ENCODE peak calls at places on chromosome 22, in seven cellular contexts. K is spleen, C is K562, A is mucosa of descending colon, Q is ovary, Z is tibial nerve, L is IMR-90. B is an unnamed sample. For H3K9me3, the result is how much of the 10 kb centered on the place peaks cover.

GRCh38 chr22:26339755-26340154 is 89.3 kb upstream of the ASPHD2 start:
- DNase-seq in C (no peak), K (no peak), A (no peak), Z (no peak), Q (no peak), L (no peak), B (no peak)

GRCh38 chr22:30541979-30542810 is 4.3 kb downstream of the SEC14L6 start:
- DNase-seq in L (no peak), Q (peak), Z (no peak), C (peak), A (no peak), K (no peak), B (no peak)

GRCh38 chr22:45328822-45329535 is 19.2 kb downstream of the FAM118A start:
- DNase-seq in Z (no peak), C (no peak), K (no peak), A (no peak), Q (no peak), L (no peak), B (no peak)

GRCh38 chr22:19289475-19290161 is 1.9 kb downstream of the CLTCL1 start:
- DNase-seq in C (peak), L (peak), Z (no peak), Q (no peak), A (no peak), K (no peak), B (no peak)

GRCh38 chr22:39215430-39216142 is 29.2 kb downstream of the PDGFB start:
- DNase-seq in C (peak), K (peak), Z (no peak), Q (no peak), A (no peak), L (no peak), B (no peak)

GRCh38 chr22:21796863-21797262 is 61.3 kb upstream of the YPEL1 start:
- DNase-seq in K (no peak), Z (no peak), A (no peak), C (peak), Q (no peak), L (no peak), B (no peak)

GRCh38 chr22:34333285-34333684 is 413.0 kb upstream of the LARGE1 start:
- DNase-seq in Q (no peak), Z (no peak), C (no peak), K (no peak), L (no peak), A (no peak), B (no peak)

GRCh38 chr22:43152355-43153071 is 1.2 kb downstream of the TSPO start:
- DNase-seq in A (peak), Q (peak), C (no peak), K (peak), Z (peak), L (peak), B (peak)

GRCh38 chr22:30511109-30511508 is 5.6 kb upstream of the SEC14L4 start:
- DNase-seq in Z (no peak), K (no peak), A (no peak), L (no peak), Q (no peak), C (no peak), B (no peak)

GRCh38 chr22:45034821-45035220 is 25.0 kb upstream of the PHF21B start:
- DNase-seq in A (no peak), C (no peak), L (no peak), K (no peak), Q (no peak), Z (no peak), B (no peak)

GRCh38 chr22:21951931-21952465 is 650 bp downstream of the PPM1F start:
- DNase-seq in Q (peak), L (peak), K (peak), C (no peak), Z (no peak), A (peak), B (no peak)

GRCh38 chr22:45934659-45935341 is 42.2 kb downstream of the WNT7B start:
- DNase-seq in Z (no peak), K (no peak), C (no peak), A (no peak), L (peak), Q (peak), B (no peak)

GRCh38 chr22:28299760-28300159 is 379.9 kb downstream of the TTC28 start:
- DNase-seq in K (no peak), L (peak), C (no peak), Q (no peak), A (no peak), Z (no peak), B (no peak)

GRCh38 chr22:44719586-44720368 is 17.8 kb downstream of the PRR5 start:
- DNase-seq in K (no peak), L (no peak), C (no peak), Z (no peak), Q (no peak), A (peak), B (no peak)

GRCh38 chr22:26550498-26551033 is 38.3 kb upstream of the TFIP11 start:
- DNase-seq in L (peak), C (no peak), Q (no peak), K (no peak), A (no peak), Z (no peak), B (no peak)

DNA sequence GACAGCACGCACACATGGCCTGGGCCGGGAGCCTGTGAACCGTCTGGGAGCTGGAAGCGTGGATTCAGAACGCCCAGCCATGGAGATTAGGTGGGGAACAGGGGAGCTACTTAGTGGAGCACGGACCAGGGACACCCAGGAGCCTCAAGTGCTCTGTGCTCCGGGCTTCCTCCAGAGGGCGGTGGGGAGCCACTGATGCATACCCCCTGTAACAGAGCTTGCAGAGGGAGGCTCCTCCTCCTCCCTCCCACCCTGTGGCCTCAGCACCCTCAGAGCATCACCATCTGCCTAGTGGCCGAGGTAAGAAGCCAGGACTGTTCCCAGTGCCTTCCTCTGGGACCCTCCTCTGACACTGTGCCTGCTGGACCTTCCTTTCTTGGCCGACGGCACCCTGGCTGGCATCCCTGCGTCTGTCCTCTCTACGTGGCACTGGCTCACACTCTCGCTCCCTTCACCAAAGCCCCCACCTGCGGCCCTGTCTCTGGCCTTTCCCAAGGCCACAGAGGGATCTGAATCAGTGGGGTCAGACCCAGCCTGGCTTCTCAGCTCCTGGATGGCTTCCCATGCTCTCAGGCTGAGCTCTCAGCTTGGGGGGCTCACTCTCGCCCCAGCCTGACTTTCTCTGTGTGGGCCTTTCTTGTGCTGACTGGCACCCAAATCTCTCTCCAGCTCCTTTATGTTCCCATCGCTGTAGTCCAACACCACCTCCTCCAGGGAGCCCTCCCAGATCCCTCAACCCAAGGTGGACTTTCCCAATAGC is 780.9 kb downstream of the BRD1 start:
- DNase-seq in Q (no peak), C (peak), A (peak), Z (no peak), K (no peak), L (no peak), B (no peak)
- H3K9me3 ChIP-seq in Q (under half), C (under half), A (under half), Z (under half), K (under half), L (half or more), B (under half)

GRCh38 chr22:47294222-47294532 is 531.7 kb downstream of the TBC1D22A start:
- DNase-seq in C (no peak), K (no peak), L (peak), Q (no peak), A (no peak), Z (no peak), B (no peak)
- H3K9me3 ChIP-seq in C (under half), K (under half), L (under half), Q (under half), A (under half), Z (under half), B (under half)

GRCh38 chr22:38029370-38029769 is 27.8 kb upstream of the PICK1 start:
- DNase-seq in Z (no peak), K (no peak), L (no peak), Q (no peak), C (no peak), A (no peak), B (no peak)
- H3K9me3 ChIP-seq in Z (under half), K (under half), L (under half), Q (under half), C (under half), A (under half), B (under half)

GRCh38 chr22:47381240-47381639 is 618.8 kb downstream of the TBC1D22A start:
- DNase-seq in Z (no peak), C (no peak), Q (no peak), A (no peak), K (peak), L (no peak), B (no peak)
- H3K9me3 ChIP-seq in Z (under half), C (under half), Q (under half), A (under half), K (under half), L (under half), B (under half)

GRCh38 chr22:47376901-47377520 is 614.6 kb downstream of the TBC1D22A start:
- DNase-seq in Z (no peak), K (peak), C (no peak), Q (no peak), L (no peak), A (no peak), B (no peak)
- H3K9me3 ChIP-seq in Z (under half), K (under half), C (under half), Q (under half), L (under half), A (under half), B (under half)

B was measured in T-helper 17 cell.